ENCODE peak calls at places on chromosomes 4 and X, in seven cellular contexts. I, W, A, J, P, R and N are unnamed samples.

GRCh38 chrX:43860646-43861370 is 21.4 kb downstream of the MAOB start:
- DNase-seq in P (no peak), I (peak; percentile 20), J (no peak), A (no peak), R (no peak), W (no peak), N (no peak)

GRCh38 chrX:24025741-24026402 is 1.1 kb downstream of the KLHL15 start:
- DNase-seq in I (no peak), P (no peak), J (peak; percentile 60), A (no peak), W (no peak), R (no peak), N (no peak)

GRCh38 chr4:41050116-41050515 is 164.2 kb downstream of the APBB2 start:
- DNase-seq in P (no peak), W (no peak), R (no peak), A (no peak), J (no peak), I (no peak), N (no peak)

GRCh38 chr4:95637047-95637600 is 88.4 kb upstream of the UNC5C start:
- DNase-seq in A (no peak), W (no peak), R (no peak), J (no peak), P (no peak), I (no peak), N (no peak)

GRCh38 chr4:128844931-128845330 is 35.4 kb downstream of the JADE1 start:
- DNase-seq in J (no peak), W (no peak), R (no peak), A (peak; percentile 40), P (no peak), I (peak; percentile 90), N (no peak)

GRCh38 chr4:174144081-174144480 is 139.4 kb downstream of the FBXO8 start:
- DNase-seq in W (no peak), J (no peak), A (no peak), P (no peak), I (no peak), R (no peak), N (no peak)

GRCh38 chr4:184168406-184169019 is 49.2 kb downstream of the ENPP6 start:
- DNase-seq in A (peak; percentile 70), J (no peak), P (no peak), I (peak; percentile 64), R (peak; percentile 75), W (peak; percentile 19), N (peak; percentile 74)

GRCh38 chr4:76200771-76201224 is 12.8 kb downstream of the SCARB2 start:
- DNase-seq in W (no peak), J (no peak), R (peak; percentile 16), I (no peak), P (no peak), A (no peak), N (no peak)

GRCh38 chr4:22978656-22979055 is 285.9 kb downstream of the GBA3 start:
- DNase-seq in J (no peak), I (no peak), A (no peak), R (no peak), W (no peak), P (no peak), N (no peak)

GRCh38 chrX:17634542-17635207 is 102.6 kb upstream of the SCML1 start:
- DNase-seq in P (no peak), A (no peak), I (no peak), J (no peak), R (no peak), W (no peak), N (no peak)

GRCh38 chrX:106897259-106897658 is 5.9 kb downstream of the RIPPLY1 start:
- DNase-seq in J (no peak), W (no peak), P (no peak), A (no peak), R (no peak), I (no peak), N (no peak)

GRCh38 chr4:52298444-52298843 is 247.3 kb downstream of the SPATA18 start:
- DNase-seq in R (no peak), I (no peak), J (no peak), P (no peak), A (no peak), W (no peak), N (no peak)

GRCh38 chrX:31609130-31609529 is 537.3 kb upstream of the FTHL17 start:
- DNase-seq in I (no peak), R (no peak), J (peak; percentile 84), A (no peak), P (no peak), W (no peak), N (no peak)

GRCh38 chr4:118278473-118279274 is 74.1 kb downstream of the PRSS12 start:
- DNase-seq in W (peak; percentile 98), P (peak; percentile 94), R (peak; percentile 99), I (peak; percentile 99), J (peak; percentile 58), A (peak; percentile 96), N (peak; percentile 95)

GRCh38 chr4:45869199-45869598 is 254.7 kb downstream of the GABRG1 start:
- DNase-seq in I (no peak), R (no peak), A (no peak), W (no peak), P (no peak), J (no peak), N (no peak)

GRCh38 chr4:123748806-123749205 is 352.2 kb downstream of the SPRY1 start:
- DNase-seq in I (no peak), A (no peak), R (no peak), P (no peak), W (no peak), J (no peak), N (no peak)

GRCh38 chrX:46325312-46325877 is 219.8 kb downstream of the ZNF674 start:
- DNase-seq in W (peak; percentile 32), P (no peak), I (peak; percentile 27), A (peak; percentile 10), J (peak; percentile 40), R (peak; percentile 74), N (no peak)

GRCh38 chrX:115364625-115365024 is 75.1 kb downstream of the LUZP4 start:
- DNase-seq in W (no peak), I (no peak), A (no peak), J (no peak), P (no peak), R (no peak), N (no peak)

GRCh38 chr4:55358668-55359067 is 12.6 kb downstream of the SRD5A3 start:
- DNase-seq in R (no peak), W (no peak), J (peak; percentile 39), P (no peak), A (no peak), I (peak; percentile 31), N (no peak)

GRCh38 chrX:68440940-68441339 is 7.6 kb upstream of the OPHN1 start:
- DNase-seq in P (no peak), I (peak; percentile 52), A (peak; percentile 21), J (peak; percentile 53), W (no peak), R (no peak), N (no peak)

GRCh38 chr4:148405161-148405893 is 36.9 kb downstream of the NR3C2 start:
- DNase-seq in R (no peak), W (no peak), P (no peak), I (no peak), J (no peak), A (no peak), N (no peak)

GRCh38 chrX:51837926-51838325 is 55.5 kb upstream of the MAGED1 start:
- DNase-seq in W (no peak), J (no peak), I (peak; percentile 15), R (no peak), P (no peak), A (no peak), N (no peak)

GRCh38 chr4:70913947-70914445 is 11.8 kb downstream of the MOB1B start:
- DNase-seq in P (no peak), J (no peak), R (no peak), W (no peak), A (no peak), I (no peak), N (no peak)

GRCh38 chrX:10811093-10811492 is 190.7 kb upstream of the MID1 start:
- DNase-seq in I (no peak), R (no peak), J (no peak), A (no peak), P (no peak), W (no peak), N (no peak)

GRCh38 chrX:47648376-47648775 is 2.0 kb downstream of the ELK1 start:
- DNase-seq in A (no peak), W (no peak), I (no peak), P (no peak), J (no peak), R (no peak), N (no peak)

GRCh38 chr4:11954093-11954492 is 525.4 kb upstream of the HS3ST1 start:
- DNase-seq in I (peak; percentile 24), J (no peak), A (peak; percentile 33), W (no peak), R (no peak), P (no peak), N (no peak)

GRCh38 chr4:160034501-160034900 is 931.6 kb downstream of the RAPGEF2 start:
- DNase-seq in I (no peak), J (no peak), A (no peak), R (no peak), W (no peak), P (no peak), N (no peak)

GRCh38 chr4:84852081-84852480 is 114.4 kb downstream of the WDFY3 start:
- DNase-seq in A (no peak), J (peak; percentile 23), W (no peak), R (no peak), I (no peak), P (no peak), N (no peak)

GRCh38 chr4:1401409-1402020 is 4.7 kb downstream of the NKX1-1 start:
- DNase-seq in W (no peak), R (no peak), A (no peak), P (no peak), I (no peak), J (no peak), N (no peak)

GRCh38 chr4:141580523-141580922 is 55.9 kb upstream of the IL15 start:
- DNase-seq in W (no peak), J (no peak), R (no peak), P (no peak), I (no peak), A (no peak), N (no peak)

GRCh38 chrX:138748480-138748879 is 37.0 kb upstream of the FGF13 start:
- DNase-seq in W (no peak), P (no peak), R (no peak), A (no peak), J (no peak), I (no peak), N (no peak)

GRCh38 chrX:2631743-2632532 is 59.2 kb upstream of the CD99 start:
- DNase-seq in J (no peak), I (no peak), P (no peak), W (no peak), R (no peak), A (no peak), N (no peak)

GRCh38 chrX:57595381-57595811 is 3.6 kb downstream of the ZXDB start:
- DNase-seq in J (peak; percentile 51), W (no peak), P (no peak), I (no peak), R (no peak), A (no peak), N (no peak)

GRCh38 chr4:189084671-189085070 is 856.0 kb upstream of the FRG1 start:
- DNase-seq in J (no peak), P (no peak), A (no peak), R (no peak), I (no peak), W (no peak), N (no peak)

GRCh38 chr4:138055890-138056289 is 186.3 kb downstream of the SLC7A11 start:
- DNase-seq in A (no peak), J (no peak), W (no peak), I (no peak), P (no peak), R (no peak), N (no peak)

GRCh38 chr4:121594796-121595526 is 101.8 kb downstream of the ANXA5 start:
- DNase-seq in A (no peak), I (peak; percentile 52), P (no peak), J (peak; percentile 60), W (no peak), R (no peak), N (no peak)